ENCODE peak calls at places on chromosomes 7 and 10, in seven cellular contexts. C is uterus, G is transverse colon, B is heart right ventricle, H is left lung, I is gastrocnemius medialis, Q is H9. O is an unnamed sample.

GRCh38 chr10:16436367-16436757 is 448 bp upstream of the PTER start:
- DNase-seq in C (no peak), G (peak; percentile 13), B (peak; percentile 14), H (no peak), I (no peak), Q (no peak), O (no peak)

GRCh38 chr7:135385209-135385608 is 124.7 kb downstream of the CNOT4 start:
- DNase-seq in C (peak; percentile 47), G (no peak), B (peak; percentile 14), H (no peak), I (no peak), Q (no peak), O (no peak)

GRCh38 chr10:77905086-77905735 is 21.3 kb downstream of the DLG5 start:
- DNase-seq in C (no peak), G (no peak), B (no peak), H (no peak), I (no peak), Q (no peak), O (no peak)

GRCh38 chr7:91249506-91250233 is 14.6 kb upstream of the FZD1 start:
- DNase-seq in C (no peak), G (no peak), B (no peak), H (no peak), I (no peak), Q (no peak), O (no peak)

GRCh38 chr10:78212134-78212785 is 178.6 kb downstream of the RPS24 start:
- DNase-seq in C (peak; percentile 58), G (no peak), B (peak; percentile 30), H (no peak), I (no peak), Q (no peak), O (no peak)

GRCh38 chr7:20331912-20332317 is 1.2 kb downstream of the ITGB8 start:
- DNase-seq in C (no peak), G (no peak), B (no peak), H (no peak), I (no peak), Q (no peak), O (no peak)

GRCh38 chr10:24589265-24589664 is 134.4 kb downstream of the ARHGAP21 start:
- DNase-seq in C (no peak), G (no peak), B (no peak), H (no peak), I (no peak), Q (no peak), O (no peak)

GRCh38 chr10:131275691-131276090 is 35.8 kb downstream of the TCERG1L start:
- DNase-seq in C (no peak), G (no peak), B (no peak), H (no peak), I (no peak), Q (no peak), O (no peak)

GRCh38 chr10:88565072-88565471 is 18.0 kb downstream of the RNLS start:
- DNase-seq in C (no peak), G (no peak), B (no peak), H (no peak), I (no peak), Q (no peak), O (no peak)

GRCh38 chr10:48464121-48464870 is 140.6 kb downstream of the ARHGAP22 start:
- DNase-seq in C (peak; percentile 13), G (no peak), B (no peak), H (no peak), I (no peak), Q (no peak), O (peak; percentile 14)

GRCh38 chr10:49605939-49606509 is 4.1 kb upstream of the SLC18A3 start:
- DNase-seq in C (no peak), G (no peak), B (no peak), H (no peak), I (no peak), Q (peak; percentile 12), O (no peak)

GRCh38 chr7:46168671-46169383 is 247.8 kb upstream of the IGFBP3 start:
- DNase-seq in C (no peak), G (no peak), B (no peak), H (no peak), I (no peak), Q (no peak), O (no peak)

GRCh38 chr10:58963723-58964124 is 212.7 kb upstream of the PHYHIPL start:
- DNase-seq in C (no peak), G (no peak), B (no peak), H (no peak), I (no peak), Q (peak; percentile 89), O (no peak)

GRCh38 chr7:8442295-8442813 is 8.9 kb downstream of the NXPH1 start:
- DNase-seq in C (no peak), G (no peak), B (no peak), H (no peak), I (no peak), Q (no peak), O (no peak)

GRCh38 chr7:139635521-139636240 is 112.2 kb downstream of the CLEC2L start:
- DNase-seq in C (no peak), G (no peak), B (no peak), H (no peak), I (no peak), Q (no peak), O (no peak)

GRCh38 chr10:86365346-86366032 is 1.1 kb downstream of the GRID1 start:
- DNase-seq in C (no peak), G (no peak), B (no peak), H (no peak), I (peak; percentile 11), Q (peak; percentile 36), O (no peak)

DNA sequence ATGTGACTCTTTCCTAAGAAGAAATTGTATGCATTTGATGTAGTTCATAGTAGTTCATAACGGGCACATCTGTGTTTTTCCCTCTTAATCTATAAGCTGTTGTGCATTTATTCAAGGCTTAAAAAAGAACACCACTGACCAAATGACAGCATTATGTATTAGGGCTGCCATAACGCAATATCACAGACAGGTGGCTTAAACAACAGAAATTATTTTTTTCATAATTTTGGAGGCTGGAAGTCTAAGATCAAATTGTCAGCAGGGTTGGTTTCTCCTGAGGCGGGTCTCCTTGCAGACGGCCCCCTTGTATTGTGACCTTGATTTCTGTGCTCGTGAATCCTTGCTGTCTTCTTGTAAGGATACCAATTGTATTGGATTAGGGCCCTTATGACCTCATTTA is 627 bp upstream of the SSMEM1 start:
- DNase-seq in C (no peak), G (no peak), B (no peak), H (no peak), I (no peak), Q (no peak), O (no peak)
- TF ChIP-seq CTCF in C (no peak), G (no peak), B (no peak), H (no peak), I (no peak), Q (no peak), O (no peak)

DNA sequence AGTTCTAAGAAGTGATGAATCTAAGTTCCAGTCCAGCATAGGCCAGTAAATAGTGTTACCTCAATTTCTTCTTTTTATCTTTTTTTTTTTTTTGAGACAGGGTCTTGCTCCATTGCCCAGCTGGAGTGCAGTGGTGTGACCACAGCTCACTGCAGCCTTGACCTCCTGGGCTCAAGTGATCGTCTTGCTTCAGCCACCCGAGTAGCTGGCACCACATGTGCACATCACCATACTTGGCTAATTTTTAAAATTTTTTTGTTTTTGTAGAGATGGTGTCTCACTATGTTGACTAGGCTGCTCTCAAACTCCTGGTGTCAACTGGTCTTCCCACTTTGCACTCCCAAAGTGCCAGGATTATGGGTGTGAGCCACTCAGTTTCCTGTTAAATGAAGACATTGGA is 126.6 kb upstream of the LYZL2 start:
- DNase-seq in C (no peak), G (no peak), B (no peak), H (no peak), I (no peak), Q (no peak), O (no peak)
- H3K4me1 ChIP-seq in C (no peaks in the 10 kb centered on the region), G (peaks cover 5% of the 10 kb centered on the region), B (peaks cover 18% of the 10 kb centered on the region), H (no peaks in the 10 kb centered on the region), I (no peaks in the 10 kb centered on the region), Q (no peaks in the 10 kb centered on the region), O (peaks cover 20% of the 10 kb centered on the region)

GRCh38 chr10:123299598-123299997 is 145.4 kb downstream of the BUB3 start:
- DNase-seq in C (no peak), G (no peak), B (no peak), H (no peak), I (no peak), Q (no peak), O (no peak)

GRCh38 chr10:123298583-123298982 is 144.4 kb downstream of the BUB3 start:
- DNase-seq in C (no peak), G (no peak), B (no peak), H (no peak), I (no peak), Q (no peak), O (no peak)

GRCh38 chr10:123297175-123297574 is 143.0 kb downstream of the BUB3 start:
- DNase-seq in C (no peak), G (no peak), B (no peak), H (no peak), I (no peak), Q (no peak), O (no peak)

GRCh38 chr10:123303581-123303980 is 149.4 kb downstream of the BUB3 start:
- DNase-seq in C (no peak), G (no peak), B (no peak), H (no peak), I (no peak), Q (no peak), O (no peak)

DNA sequence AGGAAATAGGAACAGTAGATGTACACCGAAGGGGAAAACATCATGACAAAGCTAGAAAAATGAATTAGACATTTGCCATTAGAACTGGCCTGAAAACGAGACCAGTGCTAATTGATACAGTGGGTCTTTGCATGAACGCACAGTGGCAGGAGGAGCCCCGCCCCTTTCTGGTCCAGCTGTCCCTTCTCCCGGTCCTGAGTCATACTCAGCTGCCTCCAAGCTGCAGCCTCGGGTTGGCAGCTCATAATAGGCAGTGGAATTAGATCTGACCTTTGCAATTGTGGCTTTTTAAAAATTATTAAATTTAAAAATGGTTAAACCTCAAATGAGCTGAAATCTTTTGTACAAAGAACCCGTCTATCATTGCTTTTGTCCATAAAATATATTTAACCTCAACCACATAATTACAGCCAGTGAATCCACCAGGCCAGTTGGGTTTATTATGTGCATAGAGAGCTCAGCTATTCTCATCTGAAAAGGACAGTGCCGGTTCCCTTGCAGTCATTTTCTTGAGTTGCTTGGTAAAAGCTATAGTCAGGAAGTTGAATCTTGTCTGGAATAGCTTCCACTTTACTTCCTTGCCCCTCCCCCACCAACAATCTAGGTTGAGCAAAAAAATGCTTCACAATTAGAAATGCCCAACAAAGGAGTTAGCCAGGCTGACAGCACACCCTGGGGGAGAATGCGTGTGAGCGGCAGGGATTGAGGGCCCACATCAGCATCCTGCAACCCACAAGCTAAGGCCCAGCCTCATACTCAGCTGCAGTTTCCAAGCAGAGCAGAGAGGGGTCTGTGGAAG is 147.1 kb downstream of the BUB3 start:
- DNase-seq in C (no peak), G (peak; percentile 11), B (peak; percentile 13), H (no peak), I (no peak), Q (no peak), O (no peak)
- TF ChIP-seq CTCF in C (no peak), G (no peak), B (no peak), H (no peak), I (no peak), Q (no peak), O (no peak)

DNA sequence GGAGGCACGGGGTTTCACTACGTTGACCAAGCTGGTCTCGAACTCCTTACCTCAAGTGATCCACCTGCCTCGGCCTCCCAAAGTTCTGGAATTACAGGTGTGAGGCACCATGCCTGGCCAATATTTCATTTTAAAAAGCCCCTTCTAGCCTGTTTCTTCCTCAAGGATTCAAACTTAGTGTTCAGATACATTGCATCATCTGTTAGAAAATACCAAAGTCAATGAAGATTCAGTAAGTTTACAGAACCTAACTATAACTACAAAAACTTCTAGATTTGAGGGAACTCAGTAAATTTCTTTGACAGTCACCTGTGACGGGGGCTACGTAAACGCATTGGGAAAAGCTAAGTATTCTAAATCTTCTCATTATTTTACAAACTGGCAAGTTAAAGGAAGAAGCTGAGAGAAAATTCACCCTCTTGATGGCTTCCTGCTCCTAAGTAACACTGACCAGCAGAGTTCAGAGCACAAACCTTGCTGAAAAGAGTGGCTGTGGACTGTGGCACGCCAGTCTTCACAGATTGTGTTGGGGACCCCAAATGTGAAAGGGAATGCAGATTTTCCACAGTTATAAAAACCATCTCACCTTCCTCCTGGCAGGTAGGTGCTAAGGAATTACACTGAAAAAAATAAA is 162.2 kb downstream of the PKD1L1 start:
- DNase-seq in C (no peak), G (no peak), B (no peak), H (no peak), I (no peak), Q (no peak), O (no peak)
- H3K4me1 ChIP-seq in C (peaks cover 11% of the 10 kb centered on the region), G (no peaks in the 10 kb centered on the region), B (peaks cover 16% of the 10 kb centered on the region), H (peaks cover 16% of the 10 kb centered on the region), I (no peaks in the 10 kb centered on the region), Q (no peaks in the 10 kb centered on the region), O (peaks cover 36% of the 10 kb centered on the region)

O was measured in stomach.